ENCODE peak calls at places on chromosomes 7 and 10, in four cellular contexts. P is neural progenitor cell, O is endothelial cell of umbilical vein, H is breast epithelium. C is an unnamed sample. For H3K4me1, the result is how much of the 10 kb centered on the place peaks cover.

GRCh38 chr7:149147730-149148653 is 739 bp downstream of the ZNF398 start:
- DNase-seq in P (peak), O (peak), H (peak), C (no peak)

GRCh38 chr7:6430271-6430940 is 17.3 kb downstream of the DAGLB start:
- DNase-seq in H (no peak), O (no peak), P (no peak), C (no peak)

GRCh38 chr7:82729172-82730030 is 285.8 kb upstream of the CACNA2D1 start:
- DNase-seq in O (peak), P (peak), H (no peak), C (no peak)

GRCh38 chr10:86258940-86259339 is 107.7 kb downstream of the GRID1 start:
- DNase-seq in H (no peak), P (no peak), O (no peak), C (no peak)

GRCh38 chr7:13050703-13051102 is 363.3 kb downstream of the ARL4A start:
- DNase-seq in O (peak), P (no peak), H (no peak), C (no peak)

GRCh38 chr7:2494191-2495130 is 18.3 kb upstream of the GRIFIN start:
- DNase-seq in P (no peak), H (no peak), O (no peak), C (no peak)

GRCh38 chr7:73824986-73825385 is 5.8 kb upstream of the CLDN4 start:
- DNase-seq in O (no peak), H (peak), P (no peak), C (no peak)

GRCh38 chr7:96675548-96675947 is 34.1 kb downstream of the SEM1 start:
- DNase-seq in O (peak), H (no peak), P (no peak), C (no peak)

GRCh38 chr10:66180651-66181318 is 745.1 kb upstream of the LRRTM3 start:
- DNase-seq in H (no peak), O (peak), P (peak), C (no peak)

GRCh38 chr7:30710669-30711068 is 28.4 kb upstream of the CRHR2 start:
- DNase-seq in P (no peak), H (no peak), O (no peak), C (no peak)

GRCh38 chr7:139675127-139676110 is 102.4 kb downstream of the HIPK2 start:
- DNase-seq in O (no peak), H (no peak), P (no peak), C (no peak)

GRCh38 chr7:101882595-101883564 is 65.5 kb downstream of the CUX1 start:
- DNase-seq in P (peak), O (peak), H (peak), C (peak)

GRCh38 chr7:27066148-27066547 is 29.7 kb downstream of the HOXA1 start:
- DNase-seq in O (peak), P (no peak), H (no peak), C (no peak)

GRCh38 chr10:31136951-31137885 is 105.6 kb upstream of the ZNF438 start:
- DNase-seq in H (no peak), P (no peak), O (peak), C (no peak)

GRCh38 chr7:127251048-127251451 is 1.7 kb downstream of the GRM8 start:
- DNase-seq in P (peak), H (no peak), O (no peak), C (no peak)

GRCh38 chr10:62916157-62916603 is 100.0 kb upstream of the EGR2 start:
- DNase-seq in O (no peak), H (no peak), P (no peak), C (no peak)

GRCh38 chr10:76251773-76252617 is 820.6 kb downstream of the LRMDA start:
- DNase-seq in O (peak), H (no peak), P (no peak), C (no peak)

GRCh38 chr10:4650572-4650971 is 175.4 kb upstream of the AKR1E2 start:
- DNase-seq in P (no peak), H (no peak), O (no peak), C (no peak)

GRCh38 chr10:27998178-27998953 is 513 bp downstream of the ODAD2 start:
- DNase-seq in O (peak), P (peak), H (no peak), C (no peak)

GRCh38 chr7:49001610-49002033 is 77.3 kb downstream of the CDC14C start:
- DNase-seq in O (no peak), H (no peak), P (peak), C (no peak)

GRCh38 chr10:72365106-72365505 is 10.4 kb upstream of the DNAJB12 start:
- DNase-seq in O (no peak), P (no peak), H (no peak), C (no peak)

GRCh38 chr7:19915596-19915995 is 142.2 kb upstream of the TMEM196 start:
- DNase-seq in O (no peak), P (no peak), H (no peak), C (no peak)

GRCh38 chr10:105023706-105024105 is 382.6 kb downstream of the SORCS3 start:
- DNase-seq in O (no peak), P (no peak), H (no peak), C (no peak)

GRCh38 chr10:132162021-132162531 is 24.7 kb upstream of the DPYSL4 start:
- DNase-seq in O (no peak), H (no peak), P (no peak), C (no peak)

GRCh38 chr7:99792983-99793382 is 9.0 kb upstream of the CYP3A4 start:
- DNase-seq in H (no peak), O (no peak), P (no peak), C (no peak)
- H3K4me1 ChIP-seq in H (under half), O (under half), P (under half), C (under half)

DNA sequence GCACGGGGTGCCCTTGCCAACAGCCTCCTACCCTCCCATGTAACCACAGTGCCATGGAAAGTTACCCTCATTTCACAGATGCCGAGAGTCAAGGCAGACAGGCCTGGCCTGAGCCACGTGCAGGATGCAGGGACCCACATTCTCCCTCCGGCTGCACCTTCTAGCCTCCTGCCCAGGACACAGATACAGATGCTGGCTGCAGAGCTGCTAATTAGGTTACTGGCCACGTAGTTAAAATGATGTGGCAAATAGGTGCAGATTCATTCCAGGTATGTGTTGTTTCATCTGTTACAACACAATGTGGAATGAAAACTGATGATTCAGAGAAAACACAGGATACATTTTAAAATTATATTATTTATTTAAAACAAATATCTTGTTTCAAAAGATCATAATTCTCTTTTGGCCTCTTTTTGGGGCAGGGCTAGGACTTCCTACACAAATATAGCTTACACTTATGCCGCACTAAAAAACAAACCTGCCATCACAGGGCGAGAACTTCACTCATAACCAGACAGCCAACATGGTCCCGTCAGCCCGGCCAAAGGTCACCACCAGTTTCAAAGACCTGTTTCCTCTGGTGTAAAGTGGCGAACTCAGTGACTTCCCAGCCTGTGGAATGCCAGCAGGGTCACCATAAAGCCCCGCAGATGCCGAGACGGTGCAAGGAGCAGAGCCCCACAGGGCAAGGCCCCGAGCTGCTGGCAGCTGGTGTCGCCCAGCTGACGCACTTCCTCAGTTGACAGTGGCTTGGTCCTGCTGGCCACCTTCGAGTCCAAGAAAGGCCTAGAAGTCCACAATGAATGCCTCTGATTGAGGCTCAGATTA is 83.5 kb downstream of the TNS3 start:
- DNase-seq in O (no peak), P (no peak), H (no peak), C (no peak)
- H3K4me1 ChIP-seq in O (under half), P (under half), H (under half), C (half or more)

DNA sequence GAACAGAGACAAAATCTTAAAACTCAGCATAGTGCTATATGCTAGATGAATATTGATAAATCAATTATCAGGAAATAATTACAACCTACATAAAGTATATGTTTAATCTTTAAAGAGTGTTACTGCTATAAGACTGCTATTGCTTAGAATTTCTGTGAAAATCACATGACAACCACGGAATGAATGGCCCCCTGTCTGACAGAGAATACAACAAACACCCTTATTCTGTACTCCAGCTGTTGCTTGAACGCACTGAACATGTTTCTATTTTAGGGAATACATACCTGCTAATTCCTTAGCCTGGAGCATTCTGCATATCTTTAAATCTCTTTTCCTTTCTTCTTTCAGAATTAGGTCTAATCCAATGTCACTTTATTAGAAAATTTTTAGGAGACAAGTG is 452.4 kb upstream of the PHF14 start:
- DNase-seq in H (no peak), P (no peak), O (no peak), C (no peak)
- H3K4me1 ChIP-seq in H (under half), P (under half), O (under half), C (under half)

DNA sequence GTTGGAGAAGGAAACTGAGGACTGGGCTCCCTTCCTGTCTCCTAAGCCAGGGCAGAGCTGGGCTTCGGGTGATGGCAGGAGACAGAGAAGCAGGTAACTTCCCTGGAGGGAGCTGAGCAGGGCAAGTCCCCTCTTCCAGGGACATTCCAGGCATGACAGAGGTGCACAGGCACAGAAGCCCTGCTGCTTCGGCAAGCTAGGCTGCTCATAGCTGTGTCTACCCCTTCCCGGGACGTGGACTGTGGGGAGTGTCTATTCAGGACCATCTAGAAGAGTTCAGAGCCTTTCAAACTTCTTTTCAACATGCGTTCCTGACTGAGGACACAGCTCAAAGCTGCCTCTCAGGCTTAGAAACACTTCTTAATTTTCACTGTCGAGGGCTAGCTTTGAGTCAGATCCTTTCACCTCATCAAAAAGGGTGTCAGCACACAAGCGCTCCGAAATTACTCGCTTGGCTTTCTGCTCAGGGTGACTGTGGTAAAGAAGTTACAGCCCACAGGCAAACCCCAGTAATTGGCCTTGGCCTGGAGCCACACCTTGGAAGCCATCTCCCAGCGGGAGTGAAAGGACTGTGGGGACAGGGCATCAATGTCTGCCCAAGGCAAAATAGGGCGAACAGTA is 63.7 kb upstream of the STEAP1B start:
- DNase-seq in H (no peak), O (peak), P (peak), C (no peak)
- H3K4me1 ChIP-seq in H (under half), O (half or more), P (under half), C (half or more)

DNA sequence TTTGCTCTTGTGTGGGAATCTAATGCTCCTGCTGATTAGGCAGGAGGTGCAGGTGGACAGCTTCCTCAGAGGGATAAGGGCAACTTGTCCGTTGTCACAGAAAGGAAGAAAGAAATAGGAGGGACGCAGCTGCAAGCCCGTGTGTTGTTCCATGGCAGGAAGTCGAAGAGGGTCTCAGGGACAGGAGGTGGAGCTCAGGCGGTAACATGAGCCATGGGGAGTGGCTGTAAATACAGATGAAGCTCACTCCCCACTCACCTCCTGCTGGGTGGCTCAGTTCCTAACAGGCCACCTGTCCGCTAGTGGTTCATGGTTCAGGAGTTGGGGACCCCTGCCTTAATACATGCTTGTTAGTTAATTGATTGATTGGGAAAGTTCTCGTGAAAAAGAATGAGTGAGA is 101.7 kb upstream of the SFMBT2 start:
- DNase-seq in H (no peak), P (no peak), O (no peak), C (no peak)
- H3K4me1 ChIP-seq in H (under half), P (under half), O (under half), C (under half)